ENCODE peak calls at places on chromosome 9, in five cellular contexts. N is HepG2, Q is GM12878, Z is H1, Y is K562. J is an unnamed sample.

GRCh38 chr9:133914483-133915342 is 77.4 kb downstream of the VAV2 start:
- DNase-seq in N (peak), Q (no peak), Z (no peak), Y (no peak), J (no peak)

GRCh38 chr9:13621871-13622564 is 342.5 kb upstream of the MPDZ start:
- DNase-seq in N (no peak), Q (no peak), Z (no peak), Y (no peak), J (no peak)

GRCh38 chr9:100222674-100223073 is 123.6 kb downstream of the INVS start:
- DNase-seq in N (no peak), Q (no peak), Z (no peak), Y (peak), J (peak)

GRCh38 chr9:101326035-101326434 is 58.8 kb downstream of the BAAT start:
- DNase-seq in N (no peak), Q (no peak), Z (no peak), Y (no peak), J (no peak)

GRCh38 chr9:79665926-79666325 is 94.2 kb downstream of the TLE4 start:
- DNase-seq in N (no peak), Q (no peak), Z (no peak), Y (no peak), J (no peak)

GRCh38 chr9:28503573-28503972 is 930.3 kb upstream of the C9orf72 start:
- DNase-seq in N (no peak), Q (no peak), Z (no peak), Y (no peak), J (no peak)

GRCh38 chr9:92671323-92671722 is 1.4 kb upstream of the IPPK start:
- DNase-seq in N (peak), Q (no peak), Z (no peak), Y (peak), J (peak)

GRCh38 chr9:3794005-3794404 is 268.2 kb upstream of the RFX3 start:
- DNase-seq in N (peak), Q (no peak), Z (no peak), Y (no peak), J (no peak)

GRCh38 chr9:38292480-38292879 is 100.0 kb upstream of the ALDH1B1 start:
- DNase-seq in N (no peak), Q (no peak), Z (no peak), Y (no peak), J (no peak)

GRCh38 chr9:113614843-113615648 is 151.5 kb downstream of the RGS3 start:
- DNase-seq in N (no peak), Q (no peak), Z (no peak), Y (no peak), J (no peak)

DNA sequence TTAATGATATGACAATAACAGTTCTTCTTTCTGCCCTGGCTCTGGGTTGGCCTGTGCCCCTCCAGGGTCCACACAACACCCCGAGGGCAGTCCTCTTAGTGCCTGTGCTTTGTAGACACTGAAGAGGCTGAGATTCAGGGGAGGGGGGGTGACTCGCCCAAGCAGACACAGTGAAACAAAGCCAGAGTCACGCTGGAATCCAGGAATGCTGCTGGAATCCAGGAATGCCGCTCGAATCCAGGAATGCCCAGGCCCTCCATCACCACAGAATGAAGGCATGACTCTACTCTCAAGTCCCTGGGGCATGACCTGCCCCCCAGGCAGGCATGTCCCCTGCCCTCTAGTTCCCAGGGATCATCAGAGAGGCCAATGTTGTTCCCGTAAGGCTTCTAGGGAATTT is 73.1 kb downstream of the LRSAM1 start:
- DNase-seq in N (no peak), Q (no peak), Z (no peak), Y (no peak), J (no peak)
- TF ChIP-seq KDM1A in N (no peak), Q (no peak), Z (no peak), Y (no peak), J (no peak)

DNA sequence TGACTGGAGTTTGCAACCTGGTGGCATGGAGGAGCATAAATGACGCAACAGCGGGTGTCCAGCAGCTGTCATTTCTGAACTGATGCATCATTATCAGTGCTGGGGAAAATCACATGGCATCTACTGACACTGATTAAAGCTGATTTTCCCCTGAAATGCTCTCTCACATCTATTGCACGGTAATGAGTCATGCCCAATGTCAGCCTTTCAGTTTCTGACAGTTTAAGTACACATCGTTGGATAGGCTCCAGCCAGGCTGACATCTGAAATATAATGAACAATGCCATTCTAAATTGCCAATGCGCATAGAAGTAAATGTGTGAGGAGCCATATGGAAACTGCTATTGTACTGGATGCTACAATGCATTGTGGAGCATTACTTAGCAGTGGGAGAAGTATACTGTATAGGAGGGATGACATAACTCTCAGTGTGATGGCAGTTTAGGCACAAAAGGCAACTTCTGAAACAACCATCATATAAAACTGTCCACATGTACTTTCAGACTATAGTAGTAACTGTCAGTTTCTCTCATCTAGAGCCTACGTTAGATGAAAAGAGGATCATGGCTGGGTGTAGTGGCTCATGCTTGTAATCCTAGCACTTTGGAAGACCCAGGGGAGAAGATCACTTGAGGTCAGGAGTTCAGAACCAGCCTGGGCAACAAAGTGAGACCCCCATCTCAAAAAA is 389.3 kb upstream of the DMAC1 start:
- DNase-seq in N (no peak), Q (no peak), Z (no peak), Y (no peak), J (no peak)
- TF ChIP-seq KDM1A in N (no peak), Q (no peak), Z (no peak), Y (no peak), J (no peak)

DNA sequence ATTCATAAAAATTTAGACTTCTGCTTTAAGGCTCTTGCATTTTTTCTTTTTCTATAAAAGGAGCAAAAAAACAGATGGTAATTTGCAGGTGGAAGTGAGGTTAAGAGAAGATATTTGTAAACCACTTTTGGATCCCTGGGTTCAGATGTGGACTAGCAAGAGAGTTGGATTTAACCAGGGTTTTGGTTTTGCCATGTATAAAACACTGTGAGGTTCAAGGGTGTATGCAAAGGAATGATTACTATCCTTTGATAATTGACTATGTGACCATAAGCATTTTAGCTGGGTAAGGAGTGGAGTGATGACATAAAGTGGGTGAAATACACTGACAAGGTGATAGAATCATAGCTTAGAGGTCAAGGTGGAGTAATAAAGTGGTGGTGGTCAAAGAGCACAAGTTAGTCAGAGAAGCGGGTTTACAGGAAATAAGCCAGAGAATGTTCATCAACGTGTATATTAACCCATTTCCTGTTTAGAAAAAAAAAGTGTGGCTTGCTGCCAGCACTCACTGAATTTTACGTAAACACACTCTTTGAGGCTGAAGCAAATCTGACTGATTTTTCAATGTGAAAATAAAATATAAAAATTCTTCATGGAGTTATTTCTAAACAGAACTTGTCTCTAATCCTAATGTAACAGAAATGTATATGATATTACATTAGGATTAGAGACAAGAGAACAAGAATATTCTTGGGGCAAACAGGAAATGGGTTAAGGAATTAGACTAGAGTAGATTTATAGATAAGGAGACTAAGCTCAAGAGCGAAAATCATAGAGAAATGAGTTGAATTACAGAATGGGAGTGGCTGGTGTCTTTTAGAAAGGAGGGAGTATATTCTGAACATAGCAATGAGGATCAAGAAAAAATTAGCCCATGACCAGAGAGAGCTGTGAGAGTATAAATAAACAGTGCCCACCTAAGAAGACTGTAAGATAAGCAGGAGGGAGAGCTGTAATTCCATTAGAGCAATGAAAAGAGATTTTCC is 74.5 kb downstream of the CDKN2A start:
- DNase-seq in N (peak), Q (peak), Z (no peak), Y (no peak), J (no peak)
- TF ChIP-seq KDM1A in N (no peak), Q (no peak), Z (no peak), Y (no peak), J (no peak)

GRCh38 chr9:131436386-131436785 is 42.5 kb downstream of the PRRC2B start:
- DNase-seq in N (no peak), Q (no peak), Z (no peak), Y (no peak), J (no peak)
- TF ChIP-seq KDM1A in N (no peak), Q (no peak), Z (no peak), Y (no peak), J (no peak)

GRCh38 chr9:9091387-9091786 is 1291.8 kb upstream of the DMAC1 start:
- DNase-seq in N (no peak), Q (no peak), Z (no peak), Y (no peak), J (no peak)
- TF ChIP-seq KDM1A in N (no peak), Q (no peak), Z (no peak), Y (no peak), J (no peak)

DNA sequence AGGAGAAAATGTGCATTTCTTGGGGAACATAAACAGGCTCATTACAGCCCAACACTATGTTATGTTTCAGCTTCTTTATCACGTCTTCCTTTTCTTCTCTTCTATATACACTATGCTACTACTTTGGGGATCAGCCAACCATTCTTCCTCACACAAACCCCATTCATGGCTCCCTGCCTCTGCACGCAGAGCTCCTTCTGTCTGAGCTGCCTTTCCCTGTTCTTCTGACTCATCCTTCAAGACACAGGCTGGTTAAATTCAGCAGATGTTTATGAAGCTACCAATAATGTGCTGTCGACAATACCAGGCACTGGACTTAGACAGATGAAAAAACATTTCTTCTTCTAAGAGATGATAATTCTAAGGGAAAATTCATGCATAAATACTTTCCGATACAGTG is 102.5 kb upstream of the TXNDC8 start:
- DNase-seq in N (no peak), Q (no peak), Z (no peak), Y (no peak), J (no peak)
- TF ChIP-seq KDM1A in N (no peak), Q (no peak), Z (no peak), Y (no peak), J (no peak)

GRCh38 chr9:110620726-110621125 is 41.2 kb upstream of the SVEP1 start:
- DNase-seq in N (no peak), Q (no peak), Z (no peak), Y (no peak), J (no peak)
- TF ChIP-seq KDM1A in N (no peak), Q (no peak), Z (no peak), Y (no peak), J (no peak)

GRCh38 chr9:37239224-37239859 is 119.0 kb downstream of the ZCCHC7 start:
- DNase-seq in N (peak), Q (no peak), Z (no peak), Y (no peak), J (no peak)
- TF ChIP-seq KDM1A in N (no peak), Q (no peak), Z (no peak), Y (no peak), J (no peak)

J was measured in A549.